ENCODE peak calls at places on chromosomes 4 and X, in six cellular contexts. Z is tibial nerve; D is astrocyte; X is SJSA1; B is CD4-positive, CD25-positive, alpha-beta regulatory T cell; C is right lobe of liver. N is an unnamed sample.
A peak's percentile ranks its signal among the peaks of the same experiment; 100 is the strongest.

GRCh38 chr4:2324891-2325290 is 63.0 kb upstream of the MXD4 start:
- DNase-seq in X (no peak), Z (no peak), D (no peak), C (no peak), B (no peak), N (no peak)

GRCh38 chr4:187478292-187479205 is 517.0 kb upstream of the ZFP42 start:
- DNase-seq in B (no peak), C (no peak), D (peak; percentile 84), X (peak; percentile 83), Z (no peak), N (no peak)

GRCh38 chrX:40947276-40947675 is 138.0 kb upstream of the USP9X start:
- DNase-seq in C (no peak), X (no peak), B (no peak), D (peak; percentile 77), Z (no peak), N (no peak)

GRCh38 chr4:150582101-150582565 is at the start of gene MAB21L2:
- DNase-seq in X (no peak), D (peak; percentile 48), B (no peak), Z (no peak), C (no peak), N (no peak)

GRCh38 chrX:120562569-120562926 is 1.8 kb upstream of the CUL4B start:
- DNase-seq in B (no peak), Z (no peak), C (no peak), D (no peak), X (no peak), N (no peak)

GRCh38 chr4:25892796-25893195 is 21.2 kb upstream of the SMIM20 start:
- DNase-seq in D (no peak), C (no peak), Z (no peak), B (no peak), X (no peak), N (no peak)

GRCh38 chr4:3800351-3800750 is 34.2 kb downstream of the ADRA2C start:
- DNase-seq in X (no peak), C (peak; percentile 6), B (no peak), D (no peak), Z (no peak), N (no peak)

GRCh38 chr4:84727491-84727890 is 144.6 kb downstream of the CDS1 start:
- DNase-seq in C (no peak), B (no peak), Z (no peak), X (no peak), D (no peak), N (no peak)

GRCh38 chr4:10074767-10075105 is 41.9 kb downstream of the WDR1 start:
- DNase-seq in D (peak; percentile 53), B (no peak), C (no peak), X (peak; percentile 38), Z (no peak), N (no peak)

GRCh38 chrX:136477026-136477425 is 10.7 kb upstream of the BRS3 start:
- DNase-seq in X (no peak), Z (no peak), D (no peak), C (no peak), B (no peak), N (no peak)

GRCh38 chr4:19748470-19748869 is 503.2 kb upstream of the SLIT2 start:
- DNase-seq in X (no peak), C (no peak), Z (peak; percentile 40), B (no peak), D (peak; percentile 75), N (no peak)

GRCh38 chr4:63020661-63021060 is 1388.6 kb downstream of the TECRL start:
- DNase-seq in C (no peak), B (no peak), D (no peak), X (no peak), Z (no peak), N (no peak)

GRCh38 chrX:80335062-80335830 is 85.0 kb upstream of the TENT5D start:
- DNase-seq in C (peak; percentile 25), Z (peak; percentile 38), D (no peak), X (no peak), B (no peak), N (no peak)

GRCh38 chr4:40238008-40238699 is 41.3 kb downstream of the RHOH start:
- DNase-seq in C (no peak), X (no peak), D (no peak), B (no peak), Z (no peak), N (no peak)

GRCh38 chrX:12949927-12950656 is 24.8 kb upstream of the TMSB4X start:
- DNase-seq in B (peak; percentile 78), C (peak; percentile 77), X (peak; percentile 69), D (peak; percentile 87), Z (peak; percentile 66), N (peak; percentile 73)

GRCh38 chr4:70670332-70671014 is 4.2 kb upstream of the JCHAIN start:
- DNase-seq in Z (no peak), C (no peak), D (peak; percentile 55), B (no peak), X (no peak), N (no peak)

GRCh38 chrX:13983734-13984133 is 46.0 kb downstream of the GEMIN8 start:
- DNase-seq in X (no peak), Z (no peak), B (no peak), D (no peak), C (no peak), N (no peak)

GRCh38 chrX:132963846-132964245 is 5.4 kb upstream of the HS6ST2 start:
- DNase-seq in X (no peak), C (no peak), B (no peak), Z (no peak), D (no peak), N (no peak)

GRCh38 chrX:120647127-120647526 is 17.3 kb upstream of the C1GALT1C1 start:
- DNase-seq in B (no peak), X (no peak), Z (no peak), C (no peak), D (no peak), N (no peak)

GRCh38 chr4:98446499-98447375 is 185.6 kb downstream of the RAP1GDS1 start:
- DNase-seq in C (no peak), B (peak; percentile 25), D (peak; percentile 95), Z (no peak), X (peak; percentile 50), N (no peak)

GRCh38 chr4:123673971-123674370 is 277.4 kb downstream of the SPRY1 start:
- DNase-seq in X (no peak), B (no peak), D (peak; percentile 91), Z (no peak), C (no peak), N (no peak)
- H3K27ac ChIP-seq in X (no peak overlapping the region), B (no peak overlapping the region), D (no peak overlapping the region), Z (no peak overlapping the region), C (no peak overlapping the region), N (no peak overlapping the region)

GRCh38 chr4:155900402-155900801 is 3.1 kb upstream of the TDO2 start:
- DNase-seq in X (no peak), Z (no peak), D (peak; percentile 87), C (no peak), B (no peak), N (no peak)
- H3K27me3 ChIP-seq in X (no peaks in the 10 kb centered on the region), Z (no peaks in the 10 kb centered on the region), D (no peaks in the 10 kb centered on the region), C (no peaks in the 10 kb centered on the region), B (no peaks in the 10 kb centered on the region), N (no peaks in the 10 kb centered on the region)

GRCh38 chr4:112862318-112862674 is 187.2 kb upstream of the ANK2 start:
- DNase-seq in B (no peak), C (no peak), X (no peak), D (no peak), Z (no peak), N (no peak)

GRCh38 chr4:112859456-112860184 is 189.8 kb upstream of the ANK2 start:
- DNase-seq in D (no peak), B (no peak), C (no peak), Z (no peak), X (no peak), N (no peak)

GRCh38 chr4:112858751-112859150 is 190.7 kb upstream of the ANK2 start:
- DNase-seq in B (no peak), Z (no peak), D (no peak), C (no peak), X (no peak), N (no peak)

GRCh38 chr4:112860731-112861377 is 188.6 kb upstream of the ANK2 start:
- DNase-seq in X (no peak), B (no peak), Z (no peak), D (no peak), C (no peak), N (no peak)

DNA sequence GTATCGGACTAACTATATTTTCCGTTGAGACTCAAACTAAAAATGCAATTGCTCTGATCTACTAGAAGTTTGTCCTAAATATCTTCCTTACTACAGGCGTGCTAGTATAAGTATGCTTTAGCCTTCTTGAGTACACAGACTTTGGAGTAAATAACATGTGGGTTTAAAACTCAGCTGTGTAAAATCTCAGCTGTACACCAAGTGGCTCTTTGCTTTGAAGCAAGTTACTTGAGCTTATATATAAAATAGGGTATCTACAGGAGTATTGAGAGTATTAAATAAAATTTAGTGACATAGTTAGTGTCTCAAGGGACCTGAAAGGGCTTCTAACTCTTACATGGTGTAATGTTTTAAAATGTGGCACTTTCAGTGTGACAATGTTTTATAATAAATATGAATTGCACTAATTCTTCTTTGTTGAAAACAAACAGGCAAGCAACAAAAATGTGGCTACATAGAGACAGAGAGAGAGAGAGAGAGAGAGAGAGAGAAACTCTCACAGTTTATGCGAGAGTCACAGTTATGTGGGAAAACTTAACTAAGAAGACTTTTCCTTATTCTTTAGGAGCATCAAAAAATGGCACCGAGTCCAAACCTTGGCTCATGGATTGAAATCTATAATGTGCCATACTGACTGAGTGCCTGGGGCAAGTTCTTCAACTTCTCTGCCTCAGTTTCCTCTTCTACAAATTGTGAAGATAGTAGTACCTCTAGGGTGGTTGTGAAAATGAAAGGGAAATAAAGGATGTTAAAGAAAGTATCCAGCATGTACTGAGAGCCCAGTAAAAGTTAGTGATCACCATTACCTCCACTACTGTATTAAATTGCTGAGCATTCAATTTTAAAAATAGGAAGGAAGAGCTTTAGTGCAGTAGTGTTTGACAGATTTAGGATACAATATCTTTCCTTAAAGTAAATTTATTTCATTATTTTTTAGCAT is 187.8 kb upstream of the ANK2 start:
- DNase-seq in D (no peak), C (no peak), X (no peak), Z (no peak), B (no peak), N (no peak)
- H3K27ac ChIP-seq in D (no peak overlapping the region), C (no peak overlapping the region), X (no peak overlapping the region), Z (peak overlapping the region; percentile 54), B (no peak overlapping the region), N (peak overlapping the region; percentile 93)

GRCh38 chrX:153576239-153576870 is 22.6 kb downstream of the CCNQ start:
- DNase-seq in D (no peak), X (no peak), B (no peak), C (no peak), Z (no peak), N (no peak)

GRCh38 chrX:153571159-153571908 is 27.6 kb downstream of the CCNQ start:
- DNase-seq in X (no peak), D (no peak), B (no peak), Z (no peak), C (no peak), N (peak; percentile 55)

GRCh38 chrX:153573999-153574398 is 24.9 kb downstream of the CCNQ start:
- DNase-seq in Z (no peak), D (no peak), C (no peak), X (no peak), B (no peak), N (no peak)

GRCh38 chrX:153569475-153569874 is 29.5 kb downstream of the CCNQ start:
- DNase-seq in Z (no peak), X (no peak), D (no peak), B (no peak), C (no peak), N (no peak)

DNA sequence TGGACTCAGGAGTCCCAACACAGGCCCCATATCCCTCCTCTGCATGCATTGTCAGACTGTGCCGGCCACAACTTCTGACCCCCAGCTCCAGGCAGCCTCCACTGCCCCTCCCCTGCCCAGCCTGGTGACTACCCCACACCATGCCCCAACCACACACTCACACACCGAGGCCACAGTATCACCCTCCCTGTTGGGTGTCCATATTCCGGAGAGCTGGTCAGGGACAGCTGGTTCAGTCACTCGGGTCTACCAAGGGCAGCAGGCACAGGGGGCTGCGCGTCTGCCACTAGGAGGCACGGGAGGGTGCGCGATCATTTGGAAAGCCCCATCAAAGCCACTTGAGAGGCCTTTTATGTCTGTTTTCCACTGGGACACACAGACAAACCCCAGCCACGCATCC is 26.3 kb downstream of the CCNQ start:
- DNase-seq in Z (no peak), X (no peak), C (no peak), D (no peak), B (no peak), N (no peak)
- H3K27me3 ChIP-seq in Z (no peaks in the 10 kb centered on the region), X (no peaks in the 10 kb centered on the region), C (no peaks in the 10 kb centered on the region), D (no peaks in the 10 kb centered on the region), B (no peaks in the 10 kb centered on the region), N (peaks cover 68% of the 10 kb centered on the region)